ENCODE peak calls at places on chromosome 10, in nine cellular contexts. J, D, I, K, X, C, U, W and S are unnamed samples.
A peak's percentile ranks its signal among the peaks of the same experiment; 100 is the strongest.

GRCh38 chr10:114312585-114312984 is 73.5 kb downstream of the VWA2 start:
- DNase-seq in J (no peak), D (peak; percentile 88), I (no peak), K (no peak), X (no peak), C (no peak), U (no peak), W (no peak), S (no peak)

GRCh38 chr10:86357041-86357440 is 9.6 kb downstream of the GRID1 start:
- DNase-seq in J (no peak), D (no peak), I (no peak), K (no peak), X (no peak), C (no peak), U (no peak), W (no peak), S (no peak)

GRCh38 chr10:110045772-110046171 is 38.0 kb downstream of the ADD3 start:
- DNase-seq in J (no peak), D (no peak), I (no peak), K (no peak), X (no peak), C (no peak), U (no peak), W (no peak), S (no peak)

GRCh38 chr10:48522011-48522765 is 82.7 kb downstream of the ARHGAP22 start:
- DNase-seq in J (no peak), D (no peak), I (no peak), K (no peak), X (no peak), C (no peak), U (no peak), W (no peak), S (peak; percentile 57)

GRCh38 chr10:70459061-70459770 is 17.7 kb upstream of the NODAL start:
- DNase-seq in J (no peak), D (no peak), I (no peak), K (no peak), X (no peak), C (no peak), U (no peak), W (peak; percentile 60), S (no peak)

GRCh38 chr10:97278491-97278989 is 13.9 kb downstream of the ARHGAP19 start:
- DNase-seq in J (no peak), D (peak; percentile 75), I (no peak), K (no peak), X (no peak), C (peak; percentile 33), U (peak; percentile 90), W (no peak), S (no peak)

GRCh38 chr10:116752969-116753665 is 10.8 kb upstream of the HSPA12A start:
- DNase-seq in J (no peak), D (no peak), I (no peak), K (no peak), X (no peak), C (no peak), U (no peak), W (no peak), S (no peak)

GRCh38 chr10:133390597-133391248 is 3.2 kb upstream of the MTG1 start:
- DNase-seq in J (no peak), D (no peak), I (no peak), K (no peak), X (no peak), C (no peak), U (no peak), W (no peak), S (no peak)

GRCh38 chr10:59873924-59874323 is 32.4 kb downstream of the CCDC6 start:
- DNase-seq in J (no peak), D (no peak), I (no peak), K (no peak), X (no peak), C (no peak), U (no peak), W (no peak), S (no peak)

GRCh38 chr10:18486444-18486843 is 164.9 kb downstream of the NSUN6 start:
- DNase-seq in J (no peak), D (no peak), I (no peak), K (no peak), X (no peak), C (no peak), U (no peak), W (no peak), S (no peak)

GRCh38 chr10:67076175-67076574 is 150.3 kb downstream of the LRRTM3 start:
- DNase-seq in J (no peak), D (no peak), I (no peak), K (no peak), X (no peak), C (no peak), U (no peak), W (peak; percentile 40), S (no peak)

GRCh38 chr10:96390460-96390864 is 31.7 kb upstream of the OPALIN start:
- DNase-seq in J (no peak), D (no peak), I (peak; percentile 72), K (no peak), X (no peak), C (no peak), U (no peak), W (peak; percentile 77), S (no peak)

GRCh38 chr10:118950190-118950658 is 79.3 kb upstream of the NANOS1 start:
- DNase-seq in J (no peak), D (peak; percentile 45), I (no peak), K (peak; percentile 19), X (no peak), C (no peak), U (peak; percentile 58), W (no peak), S (peak; percentile 32)

DNA sequence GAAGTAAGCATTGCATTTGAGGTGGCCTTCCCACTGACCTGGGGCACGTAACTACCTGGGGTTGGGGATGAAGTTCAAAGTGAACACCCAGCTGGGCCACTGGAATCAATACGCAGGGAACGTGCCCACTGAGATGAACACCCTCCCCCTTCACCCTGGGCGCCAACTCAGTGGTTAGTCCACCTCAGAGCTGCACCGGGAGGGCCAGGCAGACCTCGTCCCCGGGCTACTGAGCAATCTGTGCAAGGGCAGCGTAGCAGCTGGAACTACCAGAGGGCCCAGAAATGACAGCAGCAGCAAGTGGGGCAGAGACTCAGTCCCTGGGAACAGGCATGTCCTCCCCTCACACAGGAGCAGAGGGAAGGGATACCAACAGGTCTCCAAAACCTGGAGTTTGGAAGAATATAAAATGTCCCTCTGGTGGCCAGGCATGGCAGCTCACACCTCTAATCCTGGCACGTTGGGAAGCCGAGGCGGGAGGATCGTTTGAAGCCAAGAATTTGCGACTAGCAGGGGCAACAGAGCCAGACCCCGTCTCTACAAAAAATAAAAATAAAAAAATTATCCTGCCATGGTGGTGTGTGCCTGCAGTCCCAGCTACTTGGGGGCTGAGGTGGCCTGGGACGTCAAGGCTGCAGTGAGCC is 143.9 kb downstream of the SH3PXD2A start:
- DNase-seq in J (no peak), D (no peak), I (no peak), K (no peak), X (no peak), C (no peak), U (no peak), W (no peak), S (no peak)
- TF ChIP-seq CTCF in J (peak; percentile 39), D (peak; percentile 21), I (no peak), K (no peak), X (no peak), C (peak; percentile 62), U (no peak), W (no peak), S (peak; percentile 26)

GRCh38 chr10:17115683-17116082 is 13.9 kb downstream of the CUBN start:
- DNase-seq in J (no peak), D (peak; percentile 55), I (no peak), K (no peak), X (no peak), C (peak; percentile 18), U (peak; percentile 71), W (no peak), S (no peak)
- TF ChIP-seq CTCF in J (no peak), D (peak; percentile 16), I (no peak), K (no peak), X (no peak), C (no peak), U (peak; percentile 9), W (peak; percentile 28), S (no peak)

GRCh38 chr10:100307716-100308115 is 21.2 kb upstream of the BLOC1S2 start:
- DNase-seq in J (no peak), D (peak; percentile 56), I (no peak), K (no peak), X (no peak), C (no peak), U (peak; percentile 59), W (no peak), S (no peak)

GRCh38 chr10:100306861-100307260 is 20.4 kb upstream of the BLOC1S2 start:
- DNase-seq in J (no peak), D (peak; percentile 80), I (no peak), K (no peak), X (no peak), C (no peak), U (no peak), W (no peak), S (no peak)

GRCh38 chr10:100304414-100304813 is 17.9 kb upstream of the BLOC1S2 start:
- DNase-seq in J (no peak), D (no peak), I (no peak), K (no peak), X (no peak), C (no peak), U (no peak), W (no peak), S (no peak)

GRCh38 chr10:100303724-100304319 is 17.3 kb upstream of the BLOC1S2 start:
- DNase-seq in J (no peak), D (peak; percentile 48), I (no peak), K (no peak), X (no peak), C (peak; percentile 32), U (peak; percentile 56), W (no peak), S (no peak)
- TF ChIP-seq CTCF in J (peak; percentile 59), D (peak; percentile 75), I (peak; percentile 56), K (peak; percentile 20), X (no peak), C (peak; percentile 87), U (peak; percentile 64), W (peak; percentile 59), S (peak; percentile 71)

DNA sequence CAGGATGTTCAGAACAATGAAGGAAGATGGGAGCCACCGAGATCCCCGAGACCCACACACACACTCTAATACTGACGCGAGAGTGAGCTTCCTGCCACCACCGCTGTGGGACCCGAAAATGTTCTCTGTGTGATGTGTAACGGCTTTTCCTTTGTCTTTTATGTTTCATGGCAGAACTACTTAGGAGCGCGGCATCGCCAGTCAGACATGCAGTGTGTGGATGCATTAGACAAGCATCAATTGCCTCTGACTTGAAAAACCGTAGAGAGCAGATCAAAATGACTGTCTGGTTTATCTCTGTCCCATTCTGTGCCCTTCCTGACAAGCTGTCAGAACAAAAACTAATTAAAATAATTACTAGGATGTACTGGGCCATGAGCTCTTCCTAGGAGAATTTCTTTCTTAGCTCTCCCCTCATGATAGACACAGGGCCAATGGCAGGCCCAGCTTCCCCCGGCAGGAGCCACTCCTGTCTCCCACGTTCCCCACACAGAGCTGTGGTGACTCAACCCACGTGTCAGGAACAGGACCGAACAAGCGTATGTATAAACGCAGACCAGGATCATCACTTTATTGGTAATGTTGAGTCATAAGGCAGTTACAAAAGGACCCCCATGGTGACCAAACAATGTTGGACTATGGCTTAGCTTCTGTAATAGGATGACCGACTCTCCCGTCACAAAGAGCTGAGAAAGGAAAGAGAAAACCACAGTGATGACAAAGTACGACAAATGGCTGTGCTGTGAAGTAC is 705.0 kb downstream of the PARD3 start:
- DNase-seq in J (no peak), D (peak; percentile 95), I (no peak), K (no peak), X (no peak), C (peak; percentile 71), U (no peak), W (no peak), S (peak; percentile 51)
- TF ChIP-seq CTCF in J (no peak), D (no peak), I (no peak), K (no peak), X (no peak), C (no peak), U (no peak), W (no peak), S (no peak)